ENCODE peak calls at places on chromosomes 1 and 21, in eight cellular contexts. One of them, this sample, is unnamed.
A peak's percentile ranks its signal among the peaks of the same experiment; 100 is the strongest.

GRCh38 chr1:7871136-7871535 is 18.3 kb upstream of the UTS2 start:
- DNase-seq in MM.1S: no peak
- DNase-seq in hepatocyte: no peak
- DNase-seq in HCT116: no peak
- DNase-seq in GM23338: no peak
- DNase-seq in PC-3: no peak
- DNase-seq in SK-N-SH: no peak
- DNase-seq in neural progenitor cell: no peak
- DNase-seq in this sample: no peak

GRCh38 chr21:32392299-32392879 is 423 bp downstream of the URB1 start:
- DNase-seq in neural progenitor cell: peak; percentile 23
- DNase-seq in MM.1S: peak; percentile 43
- DNase-seq in HCT116: no peak
- DNase-seq in SK-N-SH: no peak
- DNase-seq in hepatocyte: peak; percentile 19
- DNase-seq in GM23338: no peak
- DNase-seq in PC-3: peak; percentile 18
- DNase-seq in this sample: peak; percentile 30

GRCh38 chr1:81007024-81007423 is 793.7 kb upstream of the ADGRL2 start:
- DNase-seq in MM.1S: no peak
- DNase-seq in HCT116: no peak
- DNase-seq in PC-3: no peak
- DNase-seq in GM23338: no peak
- DNase-seq in SK-N-SH: no peak
- DNase-seq in neural progenitor cell: no peak
- DNase-seq in hepatocyte: no peak
- DNase-seq in this sample: no peak

GRCh38 chr1:25643962-25644361 is 27.4 kb downstream of the MAN1C1 start:
- DNase-seq in GM23338: no peak
- DNase-seq in HCT116: no peak
- DNase-seq in hepatocyte: no peak
- DNase-seq in SK-N-SH: no peak
- DNase-seq in PC-3: no peak
- DNase-seq in neural progenitor cell: no peak
- DNase-seq in MM.1S: no peak
- DNase-seq in this sample: no peak

GRCh38 chr1:179781962-179782361 is 38.9 kb downstream of the FAM163A start:
- DNase-seq in hepatocyte: peak; percentile 80
- DNase-seq in HCT116: no peak
- DNase-seq in neural progenitor cell: no peak
- DNase-seq in GM23338: no peak
- DNase-seq in SK-N-SH: peak; percentile 83
- DNase-seq in PC-3: no peak
- DNase-seq in MM.1S: no peak
- DNase-seq in this sample: no peak

GRCh38 chr1:232704694-232705680 is 75.1 kb upstream of the SIPA1L2 start:
- DNase-seq in PC-3: peak; percentile 94
- DNase-seq in hepatocyte: peak; percentile 76
- DNase-seq in MM.1S: no peak
- DNase-seq in GM23338: no peak
- DNase-seq in HCT116: peak; percentile 37
- DNase-seq in neural progenitor cell: no peak
- DNase-seq in SK-N-SH: peak; percentile 19
- DNase-seq in this sample: no peak

GRCh38 chr1:220458936-220459335 is 69.0 kb upstream of the MARK1 start:
- DNase-seq in neural progenitor cell: no peak
- DNase-seq in MM.1S: no peak
- DNase-seq in HCT116: no peak
- DNase-seq in SK-N-SH: no peak
- DNase-seq in hepatocyte: no peak
- DNase-seq in GM23338: no peak
- DNase-seq in PC-3: no peak
- DNase-seq in this sample: no peak

GRCh38 chr21:17083084-17083483 is 429.8 kb upstream of the CXADR start:
- DNase-seq in GM23338: no peak
- DNase-seq in HCT116: no peak
- DNase-seq in hepatocyte: no peak
- DNase-seq in neural progenitor cell: no peak
- DNase-seq in MM.1S: no peak
- DNase-seq in PC-3: no peak
- DNase-seq in SK-N-SH: peak; percentile 11
- DNase-seq in this sample: no peak

GRCh38 chr1:29453502-29454240 is 217.3 kb downstream of the PTPRU start:
- DNase-seq in neural progenitor cell: peak; percentile 83
- DNase-seq in MM.1S: peak; percentile 24
- DNase-seq in SK-N-SH: peak; percentile 74
- DNase-seq in HCT116: peak; percentile 70
- DNase-seq in PC-3: peak; percentile 62
- DNase-seq in hepatocyte: peak; percentile 63
- DNase-seq in GM23338: peak; percentile 94
- DNase-seq in this sample: peak; percentile 55

GRCh38 chr1:115430717-115431116 is 92.7 kb upstream of the NGF start:
- DNase-seq in neural progenitor cell: no peak
- DNase-seq in HCT116: peak; percentile 61
- DNase-seq in GM23338: no peak
- DNase-seq in PC-3: peak; percentile 95
- DNase-seq in hepatocyte: peak; percentile 46
- DNase-seq in MM.1S: no peak
- DNase-seq in SK-N-SH: no peak
- DNase-seq in this sample: no peak

GRCh38 chr1:85275701-85276289 is 637 bp downstream of the BCL10 start:
- DNase-seq in SK-N-SH: no peak
- DNase-seq in neural progenitor cell: no peak
- DNase-seq in MM.1S: peak; percentile 34
- DNase-seq in GM23338: peak; percentile 66
- DNase-seq in PC-3: no peak
- DNase-seq in HCT116: peak; percentile 33
- DNase-seq in hepatocyte: peak; percentile 23
- DNase-seq in this sample: peak; percentile 77

GRCh38 chr21:15935530-15935929 is 205.7 kb downstream of the USP25 start:
- DNase-seq in neural progenitor cell: no peak
- DNase-seq in PC-3: peak; percentile 15
- DNase-seq in HCT116: no peak
- DNase-seq in SK-N-SH: no peak
- DNase-seq in hepatocyte: no peak
- DNase-seq in GM23338: no peak
- DNase-seq in MM.1S: no peak
- DNase-seq in this sample: no peak

GRCh38 chr1:20484526-20485462 is 1.2 kb downstream of the CAMK2N1 start:
- DNase-seq in neural progenitor cell: peak; percentile 69
- DNase-seq in GM23338: no peak
- DNase-seq in HCT116: no peak
- DNase-seq in SK-N-SH: peak; percentile 72
- DNase-seq in hepatocyte: peak; percentile 42
- DNase-seq in PC-3: no peak
- DNase-seq in MM.1S: no peak
- DNase-seq in this sample: no peak

GRCh38 chr1:207926984-207927383 is 16.1 kb upstream of the CD34 start:
- DNase-seq in MM.1S: no peak
- DNase-seq in neural progenitor cell: no peak
- DNase-seq in SK-N-SH: no peak
- DNase-seq in HCT116: no peak
- DNase-seq in PC-3: no peak
- DNase-seq in GM23338: no peak
- DNase-seq in hepatocyte: no peak
- DNase-seq in this sample: no peak

GRCh38 chr1:207923121-207923520 is 12.2 kb upstream of the CD34 start:
- DNase-seq in SK-N-SH: no peak
- DNase-seq in HCT116: no peak
- DNase-seq in hepatocyte: no peak
- DNase-seq in neural progenitor cell: no peak
- DNase-seq in MM.1S: no peak
- DNase-seq in GM23338: no peak
- DNase-seq in PC-3: no peak
- DNase-seq in this sample: no peak

GRCh38 chr1:207923561-207923960 is 12.6 kb upstream of the CD34 start:
- DNase-seq in HCT116: no peak
- DNase-seq in GM23338: no peak
- DNase-seq in SK-N-SH: no peak
- DNase-seq in neural progenitor cell: peak; percentile 52
- DNase-seq in hepatocyte: no peak
- DNase-seq in PC-3: no peak
- DNase-seq in MM.1S: no peak
- DNase-seq in this sample: no peak

GRCh38 chr1:207922554-207922953 is 11.6 kb upstream of the CD34 start:
- DNase-seq in SK-N-SH: no peak
- DNase-seq in neural progenitor cell: no peak
- DNase-seq in hepatocyte: no peak
- DNase-seq in HCT116: no peak
- DNase-seq in MM.1S: no peak
- DNase-seq in PC-3: no peak
- DNase-seq in GM23338: no peak
- DNase-seq in this sample: no peak

GRCh38 chr1:207925210-207925609 is 14.3 kb upstream of the CD34 start:
- DNase-seq in hepatocyte: peak; percentile 21
- DNase-seq in MM.1S: no peak
- DNase-seq in GM23338: peak; percentile 63
- DNase-seq in SK-N-SH: no peak
- DNase-seq in HCT116: no peak
- DNase-seq in PC-3: no peak
- DNase-seq in neural progenitor cell: peak; percentile 74
- DNase-seq in this sample: no peak
- H2AFZ ChIP-seq in hepatocyte: no peak overlapping the region
- H2AFZ ChIP-seq in MM.1S: no peak overlapping the region
- H2AFZ ChIP-seq in GM23338: peak overlapping the region; percentile 1
- H2AFZ ChIP-seq in SK-N-SH: no peak overlapping the region
- H2AFZ ChIP-seq in HCT116: no peak overlapping the region
- H2AFZ ChIP-seq in PC-3: no peak overlapping the region
- H2AFZ ChIP-seq in neural progenitor cell: no peak overlapping the region
- H2AFZ ChIP-seq in this sample: no peak overlapping the region

GRCh38 chr1:65814752-65815151 is 22.1 kb downstream of the PDE4B start:
- DNase-seq in GM23338: no peak
- DNase-seq in hepatocyte: no peak
- DNase-seq in SK-N-SH: no peak
- DNase-seq in HCT116: no peak
- DNase-seq in neural progenitor cell: no peak
- DNase-seq in PC-3: no peak
- DNase-seq in MM.1S: no peak
- DNase-seq in this sample: no peak

GRCh38 chr1:65818966-65819365 is 26.3 kb downstream of the PDE4B start:
- DNase-seq in neural progenitor cell: no peak
- DNase-seq in SK-N-SH: no peak
- DNase-seq in MM.1S: no peak
- DNase-seq in PC-3: no peak
- DNase-seq in GM23338: no peak
- DNase-seq in HCT116: no peak
- DNase-seq in hepatocyte: no peak
- DNase-seq in this sample: no peak

GRCh38 chr1:65812065-65812464 is 19.4 kb downstream of the PDE4B start:
- DNase-seq in hepatocyte: no peak
- DNase-seq in PC-3: peak; percentile 82
- DNase-seq in neural progenitor cell: no peak
- DNase-seq in MM.1S: peak; percentile 98
- DNase-seq in GM23338: peak; percentile 30
- DNase-seq in HCT116: peak; percentile 45
- DNase-seq in SK-N-SH: no peak
- DNase-seq in this sample: no peak

GRCh38 chr1:65817891-65818290 is 25.2 kb downstream of the PDE4B start:
- DNase-seq in SK-N-SH: no peak
- DNase-seq in hepatocyte: no peak
- DNase-seq in PC-3: no peak
- DNase-seq in neural progenitor cell: no peak
- DNase-seq in HCT116: no peak
- DNase-seq in MM.1S: no peak
- DNase-seq in GM23338: no peak
- DNase-seq in this sample: no peak

DNA sequence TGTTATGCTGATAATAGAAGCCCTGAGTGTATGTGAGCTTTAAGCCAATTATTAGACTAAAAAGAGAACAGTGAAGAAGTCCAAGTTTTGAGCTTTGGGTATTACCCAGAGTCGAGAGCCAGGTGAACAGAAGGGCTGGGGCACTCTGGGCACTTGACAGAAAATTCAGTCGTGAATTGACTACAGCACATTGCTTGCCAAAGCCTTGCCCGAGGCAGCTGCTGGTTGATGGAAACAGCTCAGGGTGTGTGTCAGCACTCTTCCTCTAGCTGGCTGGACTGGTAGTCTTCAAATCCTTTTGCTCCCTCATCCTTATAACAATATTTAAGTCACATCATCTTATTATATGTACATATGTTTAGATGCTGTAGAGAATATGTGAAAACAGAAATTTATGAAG is 21.3 kb downstream of the PDE4B start:
- DNase-seq in HCT116: no peak
- DNase-seq in GM23338: no peak
- DNase-seq in neural progenitor cell: no peak
- DNase-seq in hepatocyte: no peak
- DNase-seq in PC-3: peak; percentile 66
- DNase-seq in SK-N-SH: peak; percentile 29
- DNase-seq in MM.1S: no peak
- DNase-seq in this sample: no peak
- TF ChIP-seq EZH2phosphoT487 in HCT116: no peak
- TF ChIP-seq EZH2phosphoT487 in GM23338: no peak
- TF ChIP-seq EZH2phosphoT487 in neural progenitor cell: no peak
- TF ChIP-seq EZH2phosphoT487 in hepatocyte: no peak
- TF ChIP-seq EZH2phosphoT487 in PC-3: no peak
- TF ChIP-seq EZH2phosphoT487 in SK-N-SH: no peak
- TF ChIP-seq EZH2phosphoT487 in MM.1S: no peak
- TF ChIP-seq EZH2phosphoT487 in this sample: no peak

GRCh38 chr1:21863981-21864380 is 51.9 kb downstream of the LDLRAD2 start:
- DNase-seq in MM.1S: no peak
- DNase-seq in neural progenitor cell: no peak
- DNase-seq in HCT116: no peak
- DNase-seq in PC-3: no peak
- DNase-seq in hepatocyte: no peak
- DNase-seq in SK-N-SH: no peak
- DNase-seq in GM23338: no peak
- DNase-seq in this sample: no peak

GRCh38 chr1:21864730-21865129 is 52.7 kb downstream of the LDLRAD2 start:
- DNase-seq in neural progenitor cell: no peak
- DNase-seq in MM.1S: no peak
- DNase-seq in hepatocyte: no peak
- DNase-seq in SK-N-SH: no peak
- DNase-seq in PC-3: no peak
- DNase-seq in HCT116: no peak
- DNase-seq in GM23338: no peak
- DNase-seq in this sample: no peak

GRCh38 chr1:21865609-21865942 is 53.5 kb downstream of the LDLRAD2 start:
- DNase-seq in PC-3: no peak
- DNase-seq in neural progenitor cell: no peak
- DNase-seq in HCT116: no peak
- DNase-seq in GM23338: no peak
- DNase-seq in MM.1S: peak; percentile 77
- DNase-seq in hepatocyte: no peak
- DNase-seq in SK-N-SH: no peak
- DNase-seq in this sample: peak; percentile 86

GRCh38 chr1:21866629-21867009 is 54.6 kb downstream of the LDLRAD2 start:
- DNase-seq in MM.1S: no peak
- DNase-seq in neural progenitor cell: no peak
- DNase-seq in HCT116: no peak
- DNase-seq in hepatocyte: no peak
- DNase-seq in SK-N-SH: no peak
- DNase-seq in GM23338: no peak
- DNase-seq in PC-3: peak; percentile 60
- DNase-seq in this sample: no peak

GRCh38 chr1:21865943-21866628 is 54.0 kb downstream of the LDLRAD2 start:
- DNase-seq in neural progenitor cell: peak; percentile 28
- DNase-seq in hepatocyte: peak; percentile 46
- DNase-seq in PC-3: no peak
- DNase-seq in MM.1S: peak; percentile 92
- DNase-seq in HCT116: no peak
- DNase-seq in GM23338: peak; percentile 83
- DNase-seq in SK-N-SH: peak; percentile 58
- DNase-seq in this sample: peak; percentile 88
- TF ChIP-seq CTCF in neural progenitor cell: peak; percentile 4
- TF ChIP-seq CTCF in hepatocyte: peak; percentile 22
- TF ChIP-seq CTCF in PC-3: peak; percentile 16
- TF ChIP-seq CTCF in MM.1S: peak; percentile 31
- TF ChIP-seq CTCF in HCT116: no peak
- TF ChIP-seq CTCF in GM23338: no peak
- TF ChIP-seq CTCF in SK-N-SH: no peak
- TF ChIP-seq CTCF in this sample: no peak

GRCh38 chr1:242824435-242824834 is 299.9 kb upstream of the PLD5 start:
- DNase-seq in SK-N-SH: no peak
- DNase-seq in neural progenitor cell: no peak
- DNase-seq in hepatocyte: peak; percentile 17
- DNase-seq in GM23338: no peak
- DNase-seq in HCT116: no peak
- DNase-seq in MM.1S: no peak
- DNase-seq in PC-3: peak; percentile 60
- DNase-seq in this sample: no peak
- H2AFZ ChIP-seq in SK-N-SH: no peak overlapping the region
- H2AFZ ChIP-seq in neural progenitor cell: no peak overlapping the region
- H2AFZ ChIP-seq in hepatocyte: no peak overlapping the region
- H2AFZ ChIP-seq in GM23338: no peak overlapping the region
- H2AFZ ChIP-seq in HCT116: no peak overlapping the region
- H2AFZ ChIP-seq in MM.1S: no peak overlapping the region
- H2AFZ ChIP-seq in PC-3: no peak overlapping the region
- H2AFZ ChIP-seq in this sample: no peak overlapping the region

This sample was measured in OCI-LY7.